ENCODE peak calls at places on chromosome 1, in seven cellular contexts. T, N, J, F, G, D and B are unnamed samples.

GRCh38 chr1:7366286-7366954 is 404.7 kb upstream of the VAMP3 start:
- DNase-seq in T (no peak), N (no peak), J (no peak), F (no peak), G (no peak), D (no peak), B (no peak)

GRCh38 chr1:23777979-23778814 is at the start of gene PITHD1:
- DNase-seq in T (peak; percentile 78), N (peak; percentile 97), J (peak; percentile 58), F (peak; percentile 63), G (peak; percentile 57), D (peak; percentile 78), B (peak; percentile 92)

GRCh38 chr1:76068953-76069561 is 5.5 kb upstream of the ST6GALNAC3 start:
- DNase-seq in T (no peak), N (no peak), J (no peak), F (no peak), G (no peak), D (no peak), B (no peak)

GRCh38 chr1:9529190-9529589 is 10.1 kb upstream of the SLC25A33 start:
- DNase-seq in T (no peak), N (peak; percentile 59), J (no peak), F (peak; percentile 3), G (no peak), D (no peak), B (peak; percentile 41)

GRCh38 chr1:2479186-2479585 is 3.1 kb downstream of the PLCH2 start:
- DNase-seq in T (no peak), N (no peak), J (no peak), F (no peak), G (no peak), D (no peak), B (no peak)

GRCh38 chr1:167223144-167224103 is 2.7 kb downstream of the POU2F1 start:
- DNase-seq in T (peak; percentile 46), N (no peak), J (peak; percentile 32), F (no peak), G (no peak), D (no peak), B (no peak)

GRCh38 chr1:84442256-84442655 is 36.8 kb upstream of the RPF1 start:
- DNase-seq in T (peak; percentile 92), N (peak; percentile 65), J (peak; percentile 74), F (peak; percentile 7), G (no peak), D (no peak), B (peak; percentile 10)

GRCh38 chr1:46735708-46736324 is 16.9 kb upstream of the EFCAB14 start:
- DNase-seq in T (peak; percentile 69), N (peak; percentile 37), J (no peak), F (no peak), G (no peak), D (no peak), B (no peak)

GRCh38 chr1:1760345-1760650 is 18.0 kb downstream of the NADK start:
- DNase-seq in T (no peak), N (no peak), J (no peak), F (no peak), G (no peak), D (no peak), B (no peak)

GRCh38 chr1:162943627-162944026 is 82.7 kb upstream of the CCDC190 start:
- DNase-seq in T (no peak), N (no peak), J (no peak), F (no peak), G (no peak), D (no peak), B (no peak)

GRCh38 chr1:15106608-15107007 is 46.9 kb upstream of the TMEM51 start:
- DNase-seq in T (peak; percentile 58), N (no peak), J (no peak), F (no peak), G (no peak), D (no peak), B (no peak)

GRCh38 chr1:56297948-56298347 is 281.4 kb downstream of the PLPP3 start:
- DNase-seq in T (no peak), N (no peak), J (no peak), F (no peak), G (no peak), D (no peak), B (no peak)

GRCh38 chr1:37890378-37891014 is 31.1 kb upstream of the MTF1 start:
- DNase-seq in T (peak; percentile 53), N (peak; percentile 56), J (peak; percentile 4), F (peak; percentile 2), G (no peak), D (no peak), B (no peak)

GRCh38 chr1:160115545-160116276 is at the start of gene ATP1A2:
- DNase-seq in T (no peak), N (no peak), J (no peak), F (no peak), G (no peak), D (peak; percentile 32), B (no peak)

GRCh38 chr1:19036701-19037605 is 80.5 kb upstream of the IFFO2 start:
- DNase-seq in T (no peak), N (no peak), J (no peak), F (no peak), G (no peak), D (no peak), B (no peak)

GRCh38 chr1:187842406-187843165 is 1013.8 kb downstream of the PLA2G4A start:
- DNase-seq in T (no peak), N (no peak), J (no peak), F (no peak), G (no peak), D (no peak), B (no peak)